ENCODE peak calls at places on chromosomes 2 and 18, in seven cellular contexts. J, O, D, A, U, F and N are unnamed samples.
A peak's percentile ranks its signal among the peaks of the same experiment; 100 is the strongest.

GRCh38 chr2:69518836-69519235 is 81.6 kb upstream of the NFU1 start:
- DNase-seq in J (peak; percentile 64), O (no peak), D (no peak), A (peak; percentile 70), U (no peak), F (no peak), N (no peak)

GRCh38 chr2:11433875-11434274 is 32.1 kb downstream of the E2F6 start:
- DNase-seq in J (no peak), O (no peak), D (no peak), A (no peak), U (no peak), F (no peak), N (no peak)

GRCh38 chr2:237289134-237289533 is 124.8 kb downstream of the COL6A3 start:
- DNase-seq in J (no peak), O (no peak), D (no peak), A (no peak), U (no peak), F (no peak), N (no peak)

GRCh38 chr2:234997389-234997788 is 45.6 kb downstream of the SH3BP4 start:
- DNase-seq in J (no peak), O (no peak), D (no peak), A (no peak), U (no peak), F (no peak), N (no peak)

GRCh38 chr18:49249523-49249922 is 210.9 kb downstream of the DYM start:
- DNase-seq in J (no peak), O (no peak), D (no peak), A (no peak), U (no peak), F (no peak), N (no peak)

GRCh38 chr2:94762600-94762999 is 108.6 kb upstream of the TEKT4 start:
- DNase-seq in J (peak; percentile 5), O (no peak), D (peak; percentile 15), A (no peak), U (no peak), F (no peak), N (no peak)

GRCh38 chr2:20433249-20433648 is 13.6 kb upstream of the RHOB start:
- DNase-seq in J (no peak), O (no peak), D (no peak), A (no peak), U (no peak), F (no peak), N (no peak)

GRCh38 chr2:197251576-197251975 is 59.0 kb downstream of the ANKRD44 start:
- DNase-seq in J (no peak), O (no peak), D (no peak), A (no peak), U (no peak), F (no peak), N (no peak)

GRCh38 chr18:21115519-21116411 is 4.2 kb upstream of the ROCK1 start:
- DNase-seq in J (no peak), O (no peak), D (no peak), A (no peak), U (no peak), F (no peak), N (no peak)

GRCh38 chr2:96895709-96896651 is 26.1 kb upstream of the SEMA4C start:
- DNase-seq in J (peak; percentile 59), O (no peak), D (no peak), A (no peak), U (no peak), F (no peak), N (no peak)

GRCh38 chr2:233460726-233461431 is 105.7 kb downstream of the USP40 start:
- DNase-seq in J (no peak), O (no peak), D (peak; percentile 84), A (no peak), U (no peak), F (no peak), N (no peak)

GRCh38 chr2:171655584-171655983 is 31.7 kb upstream of the DYNC1I2 start:
- DNase-seq in J (no peak), O (no peak), D (no peak), A (no peak), U (no peak), F (peak; percentile 20), N (no peak)

GRCh38 chr2:195304310-195304709 is 352.7 kb upstream of the SLC39A10 start:
- DNase-seq in J (no peak), O (peak; percentile 19), D (peak; percentile 35), A (peak; percentile 49), U (no peak), F (no peak), N (peak; percentile 39)

DNA sequence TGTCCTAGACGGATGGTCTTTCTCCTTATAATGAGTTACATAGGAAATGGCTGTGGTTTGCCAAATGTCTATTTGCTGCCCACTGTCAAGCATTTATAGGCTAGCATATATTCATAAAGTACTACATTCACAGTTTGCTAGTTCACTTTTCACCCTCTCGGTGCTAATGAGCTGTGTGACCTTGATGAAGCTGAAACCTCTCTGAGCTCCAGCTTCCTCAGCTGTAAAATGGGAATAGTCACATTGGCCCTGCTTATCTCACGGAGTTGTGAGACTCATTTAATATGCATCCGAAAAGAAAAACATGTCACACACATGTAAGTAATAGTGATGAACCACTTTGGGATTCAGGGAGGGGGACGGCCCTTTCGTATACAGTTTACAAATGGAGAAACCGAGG is 17.0 kb downstream of the PRKCE start:
- DNase-seq in J (no peak), O (no peak), D (no peak), A (no peak), U (no peak), F (no peak), N (no peak)
- H3K4me1 ChIP-seq in J (no peaks in the 10 kb centered on the region), O (no peaks in the 10 kb centered on the region), D (no peaks in the 10 kb centered on the region), A (no peaks in the 10 kb centered on the region), U (peaks cover 7% of the 10 kb centered on the region), F (peaks cover 6% of the 10 kb centered on the region), N (no peaks in the 10 kb centered on the region)

DNA sequence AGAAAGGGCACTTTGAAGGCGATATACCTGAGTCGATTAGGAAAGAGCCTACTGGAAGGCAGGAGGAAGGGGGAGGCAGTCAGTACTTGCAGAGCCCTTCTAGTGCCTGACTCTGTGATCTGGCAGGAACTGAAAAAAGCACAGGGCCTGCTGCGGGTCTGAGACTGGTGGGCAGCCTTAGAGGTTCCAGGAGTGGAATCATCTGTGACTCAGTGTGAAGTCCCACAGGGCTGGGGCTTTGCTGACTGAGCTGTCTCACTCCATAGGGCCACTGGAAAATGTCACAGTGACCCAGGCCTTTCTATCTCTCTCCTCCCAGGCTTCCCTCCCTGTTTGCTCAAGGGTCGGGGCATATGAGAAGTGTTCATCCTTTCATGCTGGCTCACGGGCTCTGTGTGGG is 47.1 kb upstream of the ZFP36L2 start:
- DNase-seq in J (no peak), O (no peak), D (no peak), A (no peak), U (no peak), F (no peak), N (no peak)
- TF ChIP-seq YY1 in J (no peak), O (no peak), D (no peak), A (no peak), U (no peak), F (no peak), N (no peak)

DNA sequence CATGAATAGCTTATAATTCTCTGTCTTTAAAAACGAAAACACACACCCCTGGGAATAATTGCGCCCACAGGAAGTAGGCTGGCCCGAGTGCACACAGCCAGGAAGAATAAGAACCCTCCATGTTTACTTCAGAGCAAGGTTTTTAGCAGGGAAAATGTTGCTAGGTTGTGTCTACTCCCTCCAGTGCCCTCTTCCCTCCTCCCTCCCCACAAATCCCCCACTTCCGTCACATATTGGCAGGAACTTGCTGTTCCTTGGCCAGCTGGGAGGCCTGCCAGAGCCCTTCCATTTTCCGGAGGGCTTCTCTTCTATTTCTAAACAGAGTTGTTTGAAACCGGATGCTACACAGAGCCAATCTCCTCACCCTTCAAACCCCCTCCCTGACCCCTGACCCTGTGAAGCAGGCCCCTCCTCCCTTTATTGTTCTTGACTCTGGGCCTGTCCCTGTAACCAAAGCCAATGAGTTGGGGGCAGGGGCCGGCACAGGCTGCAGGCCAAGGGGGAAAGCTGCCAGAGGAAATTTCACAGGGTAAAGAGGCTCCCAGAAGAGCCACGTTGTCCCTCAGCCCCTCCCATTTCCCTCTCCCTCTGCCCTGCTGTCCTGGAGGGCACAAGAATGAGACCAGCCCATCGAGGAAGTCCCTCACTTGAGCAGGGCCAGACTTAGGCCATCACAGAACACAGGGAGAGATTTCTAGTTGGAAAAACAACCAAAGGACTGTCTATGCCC is 49.8 kb upstream of the LGALSL start:
- DNase-seq in J (no peak), O (no peak), D (peak; percentile 77), A (peak; percentile 76), U (no peak), F (no peak), N (peak; percentile 76)
- H3K4me1 ChIP-seq in J (no peaks in the 10 kb centered on the region), O (peaks cover 17% of the 10 kb centered on the region), D (peaks cover 78% of the 10 kb centered on the region), A (peaks cover 27% of the 10 kb centered on the region), U (no peaks in the 10 kb centered on the region), F (peaks cover 3% of the 10 kb centered on the region), N (peaks cover 7% of the 10 kb centered on the region)

DNA sequence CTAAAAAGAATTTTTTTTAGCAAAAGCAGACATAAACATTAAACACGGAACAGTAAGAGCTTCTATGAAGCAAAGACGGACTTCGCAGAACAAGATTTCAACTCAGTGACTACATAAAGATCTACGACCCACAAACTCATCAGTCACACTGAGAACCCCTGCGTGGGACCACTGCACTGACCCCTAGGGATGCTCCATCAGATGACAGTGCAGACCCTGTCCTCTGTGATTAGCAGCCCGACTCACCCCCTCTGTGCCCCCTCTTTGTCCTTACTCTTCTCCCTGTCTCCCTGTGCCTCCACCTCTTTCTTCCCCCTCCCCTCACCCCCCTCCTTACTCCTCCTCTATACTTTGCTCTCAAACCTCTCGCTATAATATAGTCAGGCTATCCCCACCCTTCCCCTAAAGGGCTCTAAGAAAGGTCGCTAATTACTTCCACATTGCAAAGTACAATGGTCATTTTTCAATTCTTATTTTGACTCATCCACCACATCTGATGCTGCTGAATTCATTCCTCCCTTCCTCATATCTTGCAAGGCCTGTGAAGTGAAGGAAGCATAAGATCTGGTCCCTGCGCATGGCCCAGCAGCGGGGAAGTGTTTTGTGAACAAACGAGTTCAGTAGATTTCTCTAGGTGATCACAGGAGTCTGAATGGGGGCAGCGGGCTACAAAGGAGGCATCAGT is 89.3 kb downstream of the CABYR start:
- DNase-seq in J (no peak), O (no peak), D (no peak), A (no peak), U (peak; percentile 4), F (no peak), N (no peak)
- TF ChIP-seq YY1 in J (no peak), O (no peak), D (no peak), A (no peak), U (no peak), F (no peak), N (no peak)

DNA sequence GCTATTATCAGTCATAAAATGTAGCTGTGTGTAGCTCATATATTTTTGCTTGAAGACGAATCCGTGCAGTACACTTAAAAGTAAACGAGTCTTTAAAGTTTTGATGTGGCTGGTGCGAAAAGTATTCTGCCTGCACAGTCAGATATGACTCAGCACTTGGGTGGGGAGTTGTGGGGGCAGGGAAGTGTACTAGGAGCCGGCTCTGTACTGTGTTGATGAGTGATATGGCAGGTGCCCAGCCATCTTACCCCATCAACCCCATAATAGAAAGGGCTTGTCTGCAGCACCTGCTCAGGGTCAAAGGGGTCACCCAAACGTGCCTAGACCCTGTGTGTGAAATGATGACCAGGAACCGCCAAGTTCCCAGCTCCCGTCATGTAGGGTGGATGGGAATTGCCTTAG is 47.8 kb downstream of the BCL2L11 start:
- DNase-seq in J (peak; percentile 88), O (peak; percentile 48), D (no peak), A (no peak), U (no peak), F (peak; percentile 68), N (no peak)
- H3K4me1 ChIP-seq in J (peaks cover 21% of the 10 kb centered on the region), O (peaks cover 32% of the 10 kb centered on the region), D (no peaks in the 10 kb centered on the region), A (no peaks in the 10 kb centered on the region), U (peaks cover 16% of the 10 kb centered on the region), F (peaks cover 17% of the 10 kb centered on the region), N (peaks cover under 1% of the 10 kb centered on the region)